ENCODE peak calls at places on chromosomes 12 and 14, in five cellular contexts. One of them, this sample, is unnamed.

GRCh38 chr12:75170786-75171185 is 38.9 kb downstream of the KCNC2 start:
- DNase-seq in tibial nerve: no peak
- DNase-seq in dorsolateral prefrontal cortex: no peak
- DNase-seq in islet precursor cell: no peak
- DNase-seq in GM12891: no peak
- DNase-seq in this sample: no peak

GRCh38 chr14:75123991-75124390 is 2.9 kb downstream of the NEK9 start:
- DNase-seq in tibial nerve: no peak
- DNase-seq in dorsolateral prefrontal cortex: no peak
- DNase-seq in islet precursor cell: peak; percentile 61
- DNase-seq in GM12891: no peak
- DNase-seq in this sample: no peak

GRCh38 chr14:31700282-31701074 is 139.3 kb downstream of the NUBPL start:
- DNase-seq in tibial nerve: no peak
- DNase-seq in dorsolateral prefrontal cortex: no peak
- DNase-seq in islet precursor cell: no peak
- DNase-seq in GM12891: no peak
- DNase-seq in this sample: no peak

GRCh38 chr14:99137001-99137700 is 134.8 kb downstream of the BCL11B start:
- DNase-seq in tibial nerve: no peak
- DNase-seq in dorsolateral prefrontal cortex: no peak
- DNase-seq in islet precursor cell: peak; percentile 38
- DNase-seq in GM12891: no peak
- DNase-seq in this sample: no peak

GRCh38 chr14:78227466-78228077 is 57.4 kb downstream of the NRXN3 start:
- DNase-seq in tibial nerve: no peak
- DNase-seq in dorsolateral prefrontal cortex: no peak
- DNase-seq in islet precursor cell: no peak
- DNase-seq in GM12891: no peak
- DNase-seq in this sample: no peak

GRCh38 chr14:94691658-94692029 is 78.3 kb downstream of the GSC start:
- DNase-seq in tibial nerve: no peak
- DNase-seq in dorsolateral prefrontal cortex: no peak
- DNase-seq in islet precursor cell: no peak
- DNase-seq in GM12891: no peak
- DNase-seq in this sample: no peak

GRCh38 chr14:99116741-99117295 is 155.2 kb downstream of the BCL11B start:
- DNase-seq in tibial nerve: no peak
- DNase-seq in dorsolateral prefrontal cortex: no peak
- DNase-seq in islet precursor cell: no peak
- DNase-seq in GM12891: no peak
- DNase-seq in this sample: no peak

GRCh38 chr12:104790296-104791125 is 167.6 kb downstream of the SLC41A2 start:
- DNase-seq in tibial nerve: no peak
- DNase-seq in dorsolateral prefrontal cortex: no peak
- DNase-seq in islet precursor cell: peak; percentile 83
- DNase-seq in GM12891: no peak
- DNase-seq in this sample: peak; percentile 15

GRCh38 chr12:15726029-15726756 is 63.0 kb downstream of the EPS8 start:
- DNase-seq in tibial nerve: no peak
- DNase-seq in dorsolateral prefrontal cortex: no peak
- DNase-seq in islet precursor cell: no peak
- DNase-seq in GM12891: no peak
- DNase-seq in this sample: no peak

GRCh38 chr12:27334052-27334720 is 1.6 kb downstream of the BMAL2 start:
- DNase-seq in tibial nerve: no peak
- DNase-seq in dorsolateral prefrontal cortex: no peak
- DNase-seq in islet precursor cell: no peak
- DNase-seq in GM12891: no peak
- DNase-seq in this sample: no peak

GRCh38 chr12:22477894-22478287 is 66.5 kb downstream of the C2CD5 start:
- DNase-seq in tibial nerve: no peak
- DNase-seq in dorsolateral prefrontal cortex: no peak
- DNase-seq in islet precursor cell: no peak
- DNase-seq in GM12891: no peak
- DNase-seq in this sample: no peak

GRCh38 chr14:77108753-77109152 is 10.7 kb downstream of the CIPC start:
- DNase-seq in tibial nerve: no peak
- DNase-seq in dorsolateral prefrontal cortex: no peak
- DNase-seq in islet precursor cell: no peak
- DNase-seq in GM12891: no peak
- DNase-seq in this sample: no peak

GRCh38 chr14:51167587-51168219 is 72.3 kb upstream of the TMX1 start:
- DNase-seq in tibial nerve: no peak
- DNase-seq in dorsolateral prefrontal cortex: no peak
- DNase-seq in islet precursor cell: no peak
- DNase-seq in GM12891: no peak
- DNase-seq in this sample: no peak

GRCh38 chr12:6450869-6451347 is 934 bp upstream of the TAPBPL start:
- DNase-seq in tibial nerve: no peak
- DNase-seq in dorsolateral prefrontal cortex: no peak
- DNase-seq in islet precursor cell: peak; percentile 56
- DNase-seq in GM12891: no peak
- DNase-seq in this sample: no peak

GRCh38 chr12:116508145-116509121 is 50.7 kb upstream of the MAP1LC3B2 start:
- DNase-seq in tibial nerve: no peak
- DNase-seq in dorsolateral prefrontal cortex: no peak
- DNase-seq in islet precursor cell: peak; percentile 84
- DNase-seq in GM12891: peak; percentile 18
- DNase-seq in this sample: no peak

GRCh38 chr14:93878251-93878650 is 48.9 kb upstream of the FAM181A start:
- DNase-seq in tibial nerve: no peak
- DNase-seq in dorsolateral prefrontal cortex: no peak
- DNase-seq in islet precursor cell: no peak
- DNase-seq in GM12891: no peak
- DNase-seq in this sample: no peak

GRCh38 chr12:127729381-127729780 is 537.6 kb upstream of the TMEM132C start:
- DNase-seq in tibial nerve: no peak
- DNase-seq in dorsolateral prefrontal cortex: no peak
- DNase-seq in islet precursor cell: no peak
- DNase-seq in GM12891: no peak
- DNase-seq in this sample: no peak

GRCh38 chr12:132046561-132046960 is 96.8 kb downstream of the EP400 start:
- DNase-seq in tibial nerve: no peak
- DNase-seq in dorsolateral prefrontal cortex: no peak
- DNase-seq in islet precursor cell: peak; percentile 98
- DNase-seq in GM12891: no peak
- DNase-seq in this sample: no peak

GRCh38 chr12:99212275-99212674 is 435.3 kb upstream of the GARIN6 start:
- DNase-seq in tibial nerve: no peak
- DNase-seq in dorsolateral prefrontal cortex: no peak
- DNase-seq in islet precursor cell: no peak
- DNase-seq in GM12891: no peak
- DNase-seq in this sample: no peak

GRCh38 chr12:107402041-107403022 is 283.3 kb upstream of the PWP1 start:
- DNase-seq in tibial nerve: no peak
- DNase-seq in dorsolateral prefrontal cortex: no peak
- DNase-seq in islet precursor cell: peak; percentile 98
- DNase-seq in GM12891: peak; percentile 31
- DNase-seq in this sample: no peak

GRCh38 chr14:92263681-92264080 is 59.3 kb upstream of the SLC24A4 start:
- DNase-seq in tibial nerve: no peak
- DNase-seq in dorsolateral prefrontal cortex: no peak
- DNase-seq in islet precursor cell: no peak
- DNase-seq in GM12891: no peak
- DNase-seq in this sample: no peak

GRCh38 chr12:89243786-89244185 is 108.5 kb downstream of the DUSP6 start:
- DNase-seq in tibial nerve: no peak
- DNase-seq in dorsolateral prefrontal cortex: no peak
- DNase-seq in islet precursor cell: no peak
- DNase-seq in GM12891: no peak
- DNase-seq in this sample: no peak

GRCh38 chr12:95764848-95765247 is 25.7 kb downstream of the NTN4 start:
- DNase-seq in tibial nerve: no peak
- DNase-seq in dorsolateral prefrontal cortex: no peak
- DNase-seq in islet precursor cell: no peak
- DNase-seq in GM12891: no peak
- DNase-seq in this sample: no peak

GRCh38 chr14:102095871-102096568 is 9.2 kb upstream of the HSP90AA1 start:
- DNase-seq in tibial nerve: no peak
- DNase-seq in dorsolateral prefrontal cortex: no peak
- DNase-seq in islet precursor cell: peak; percentile 71
- DNase-seq in GM12891: no peak
- DNase-seq in this sample: no peak

GRCh38 chr12:30909721-30910350 is 16.7 kb upstream of the TSPAN11 start:
- DNase-seq in tibial nerve: no peak
- DNase-seq in dorsolateral prefrontal cortex: no peak
- DNase-seq in islet precursor cell: peak; percentile 51
- DNase-seq in GM12891: no peak
- DNase-seq in this sample: no peak

GRCh38 chr12:132218915-132219314 is 74.7 kb downstream of the NOC4L start:
- DNase-seq in tibial nerve: no peak
- DNase-seq in dorsolateral prefrontal cortex: no peak
- DNase-seq in islet precursor cell: peak; percentile 82
- DNase-seq in GM12891: peak; percentile 64
- DNase-seq in this sample: no peak

GRCh38 chr12:102811125-102811737 is 105.8 kb downstream of the PAH start:
- DNase-seq in tibial nerve: no peak
- DNase-seq in dorsolateral prefrontal cortex: no peak
- DNase-seq in islet precursor cell: peak; percentile 75
- DNase-seq in GM12891: no peak
- DNase-seq in this sample: peak; percentile 2